ENCODE peak calls at places on chromosome 19, in four cellular contexts. One of them, this sample, is unnamed.
A peak's percentile ranks its signal among the peaks of the same experiment; 100 is the strongest.

GRCh38 chr19:11478167-11479089 is 2.4 kb downstream of the ELAVL3 start:
- DNase-seq in WTC11: no peak
- DNase-seq in K562: no peak
- DNase-seq in HepG2: no peak
- DNase-seq in this sample: no peak

GRCh38 chr19:42155796-42156195 is 23.6 kb upstream of the POU2F2 start:
- DNase-seq in WTC11: no peak
- DNase-seq in K562: no peak
- DNase-seq in HepG2: no peak
- DNase-seq in this sample: no peak

GRCh38 chr19:5299137-5299536 is 41.5 kb downstream of the PTPRS start:
- DNase-seq in WTC11: no peak
- DNase-seq in K562: no peak
- DNase-seq in HepG2: no peak
- DNase-seq in this sample: no peak

GRCh38 chr19:55554749-55555152 is 9.4 kb upstream of the SBK3 start:
- DNase-seq in WTC11: no peak
- DNase-seq in K562: no peak
- DNase-seq in HepG2: peak; percentile 68
- DNase-seq in this sample: no peak

GRCh38 chr19:30649934-30650614 is 277.9 kb downstream of the ZNF536 start:
- DNase-seq in WTC11: peak; percentile 54
- DNase-seq in K562: peak; percentile 48
- DNase-seq in HepG2: peak; percentile 57
- DNase-seq in this sample: peak; percentile 60

GRCh38 chr19:15563931-15564330 is 51.1 kb upstream of the CYP4F8 start:
- DNase-seq in WTC11: no peak
- DNase-seq in K562: no peak
- DNase-seq in HepG2: no peak
- DNase-seq in this sample: no peak

GRCh38 chr19:17671906-17672305 is 16.2 kb downstream of the UNC13A start:
- DNase-seq in WTC11: peak; percentile 63
- DNase-seq in K562: peak; percentile 75
- DNase-seq in HepG2: peak; percentile 24
- DNase-seq in this sample: peak; percentile 69

GRCh38 chr19:16571689-16572331 is 405 bp downstream of the SLC35E1 start:
- DNase-seq in WTC11: peak; percentile 42
- DNase-seq in K562: no peak
- DNase-seq in HepG2: no peak
- DNase-seq in this sample: peak; percentile 38

GRCh38 chr19:55258476-55258827 is 365 bp downstream of the PPP6R1 start:
- DNase-seq in WTC11: no peak
- DNase-seq in K562: peak; percentile 82
- DNase-seq in HepG2: no peak
- DNase-seq in this sample: peak; percentile 32

GRCh38 chr19:18660051-18660910 is 23.2 kb upstream of the CRTC1 start:
- DNase-seq in WTC11: no peak
- DNase-seq in K562: peak; percentile 70
- DNase-seq in HepG2: no peak
- DNase-seq in this sample: no peak

GRCh38 chr19:42352216-42352892 is 26.9 kb downstream of the MEGF8 start:
- DNase-seq in WTC11: no peak
- DNase-seq in K562: no peak
- DNase-seq in HepG2: no peak
- DNase-seq in this sample: no peak

GRCh38 chr19:18023596-18024212 is 15.7 kb downstream of the ARRDC2 start:
- DNase-seq in WTC11: no peak
- DNase-seq in K562: peak; percentile 51
- DNase-seq in HepG2: no peak
- DNase-seq in this sample: no peak

GRCh38 chr19:11261902-11262839 is at the start of gene DOCK6:
- DNase-seq in WTC11: peak; percentile 60
- DNase-seq in K562: peak; percentile 88
- DNase-seq in HepG2: no peak
- DNase-seq in this sample: peak; percentile 69

GRCh38 chr19:41601771-41602170 is 25.1 kb downstream of the CEACAM4 start:
- DNase-seq in WTC11: peak; percentile 5
- DNase-seq in K562: no peak
- DNase-seq in HepG2: no peak
- DNase-seq in this sample: no peak

GRCh38 chr19:2151339-2152229 is at the start of gene AP3D1:
- DNase-seq in WTC11: peak; percentile 100
- DNase-seq in K562: peak; percentile 97
- DNase-seq in HepG2: peak; percentile 98
- DNase-seq in this sample: peak; percentile 99

GRCh38 chr19:9309974-9310446 is 372 bp upstream of the ZNF699 start:
- DNase-seq in WTC11: peak; percentile 91
- DNase-seq in K562: peak; percentile 90
- DNase-seq in HepG2: no peak
- DNase-seq in this sample: peak; percentile 88

GRCh38 chr19:57830071-57830602 is at the start of gene ZNF587B:
- DNase-seq in WTC11: peak; percentile 94
- DNase-seq in K562: peak; percentile 32
- DNase-seq in HepG2: peak; percentile 47
- DNase-seq in this sample: peak; percentile 13

GRCh38 chr19:16901491-16902175 is 12.8 kb downstream of the F2RL3 start:
- DNase-seq in WTC11: no peak
- DNase-seq in K562: peak; percentile 78
- DNase-seq in HepG2: no peak
- DNase-seq in this sample: no peak

GRCh38 chr19:2458054-2458453 is 1.3 kb upstream of the LMNB2 start:
- DNase-seq in WTC11: no peak
- DNase-seq in K562: no peak
- DNase-seq in HepG2: peak; percentile 88
- DNase-seq in this sample: no peak

GRCh38 chr19:42411581-42412178 is 15.5 kb downstream of the LIPE start:
- DNase-seq in WTC11: no peak
- DNase-seq in K562: no peak
- DNase-seq in HepG2: no peak
- DNase-seq in this sample: no peak

GRCh38 chr19:18856385-18857126 is 24.8 kb downstream of the UPF1 start:
- DNase-seq in WTC11: peak; percentile 44
- DNase-seq in K562: no peak
- DNase-seq in HepG2: no peak
- DNase-seq in this sample: peak; percentile 48

GRCh38 chr19:13097331-13098258 is 5.1 kb downstream of the LYL1 start:
- DNase-seq in WTC11: no peak
- DNase-seq in K562: peak; percentile 68
- DNase-seq in HepG2: no peak
- DNase-seq in this sample: no peak

GRCh38 chr19:13098291-13099072 is 4.2 kb downstream of the LYL1 start:
- DNase-seq in WTC11: no peak
- DNase-seq in K562: peak; percentile 25
- DNase-seq in HepG2: no peak
- DNase-seq in this sample: no peak

GRCh38 chr19:13100871-13101589 is 1.6 kb downstream of the LYL1 start:
- DNase-seq in WTC11: peak; percentile 60
- DNase-seq in K562: peak; percentile 61
- DNase-seq in HepG2: no peak
- DNase-seq in this sample: no peak

GRCh38 chr19:13100031-13100588 is 2.5 kb downstream of the LYL1 start:
- DNase-seq in WTC11: no peak
- DNase-seq in K562: no peak
- DNase-seq in HepG2: no peak
- DNase-seq in this sample: no peak

GRCh38 chr19:13099073-13099999 is 3.3 kb downstream of the LYL1 start:
- DNase-seq in WTC11: peak; percentile 69
- DNase-seq in K562: peak; percentile 45
- DNase-seq in HepG2: no peak
- DNase-seq in this sample: no peak
- TF ChIP-seq ELF4 in WTC11: no peak
- TF ChIP-seq ELF4 in K562: no peak
- TF ChIP-seq ELF4 in HepG2: no peak
- TF ChIP-seq ELF4 in this sample: no peak

GRCh38 chr19:3516675-3517207 is 10.6 kb downstream of the FZR1 start:
- DNase-seq in WTC11: no peak
- DNase-seq in K562: no peak
- DNase-seq in HepG2: no peak
- DNase-seq in this sample: no peak
- TF ChIP-seq ELF4 in WTC11: no peak
- TF ChIP-seq ELF4 in K562: no peak
- TF ChIP-seq ELF4 in HepG2: no peak
- TF ChIP-seq ELF4 in this sample: no peak

GRCh38 chr19:23055946-23056345 is 53.0 kb upstream of the ZNF728 start:
- DNase-seq in WTC11: no peak
- DNase-seq in K562: no peak
- DNase-seq in HepG2: no peak
- DNase-seq in this sample: no peak
- TF ChIP-seq ELF4 in WTC11: no peak
- TF ChIP-seq ELF4 in K562: no peak
- TF ChIP-seq ELF4 in HepG2: no peak
- TF ChIP-seq ELF4 in this sample: no peak

GRCh38 chr19:14271830-14272229 is 65.9 kb upstream of the ADGRL1 start:
- DNase-seq in WTC11: no peak
- DNase-seq in K562: no peak
- DNase-seq in HepG2: no peak
- DNase-seq in this sample: no peak
- TF ChIP-seq ELF4 in WTC11: no peak
- TF ChIP-seq ELF4 in K562: no peak
- TF ChIP-seq ELF4 in HepG2: no peak
- TF ChIP-seq ELF4 in this sample: no peak

GRCh38 chr19:45255611-45256157 is 4.6 kb downstream of the MARK4 start:
- DNase-seq in WTC11: no peak
- DNase-seq in K562: no peak
- DNase-seq in HepG2: no peak
- DNase-seq in this sample: no peak

GRCh38 chr19:45250832-45251451 is at the start of gene MARK4:
- DNase-seq in WTC11: peak; percentile 54
- DNase-seq in K562: peak; percentile 96
- DNase-seq in HepG2: no peak
- DNase-seq in this sample: peak; percentile 86

GRCh38 chr19:45251452-45252354 is 632 bp downstream of the MARK4 start:
- DNase-seq in WTC11: peak; percentile 42
- DNase-seq in K562: peak; percentile 66
- DNase-seq in HepG2: no peak
- DNase-seq in this sample: no peak

GRCh38 chr19:45254044-45254531 is 3.0 kb downstream of the MARK4 start:
- DNase-seq in WTC11: peak; percentile 39
- DNase-seq in K562: peak; percentile 78
- DNase-seq in HepG2: no peak
- DNase-seq in this sample: no peak

DNA sequence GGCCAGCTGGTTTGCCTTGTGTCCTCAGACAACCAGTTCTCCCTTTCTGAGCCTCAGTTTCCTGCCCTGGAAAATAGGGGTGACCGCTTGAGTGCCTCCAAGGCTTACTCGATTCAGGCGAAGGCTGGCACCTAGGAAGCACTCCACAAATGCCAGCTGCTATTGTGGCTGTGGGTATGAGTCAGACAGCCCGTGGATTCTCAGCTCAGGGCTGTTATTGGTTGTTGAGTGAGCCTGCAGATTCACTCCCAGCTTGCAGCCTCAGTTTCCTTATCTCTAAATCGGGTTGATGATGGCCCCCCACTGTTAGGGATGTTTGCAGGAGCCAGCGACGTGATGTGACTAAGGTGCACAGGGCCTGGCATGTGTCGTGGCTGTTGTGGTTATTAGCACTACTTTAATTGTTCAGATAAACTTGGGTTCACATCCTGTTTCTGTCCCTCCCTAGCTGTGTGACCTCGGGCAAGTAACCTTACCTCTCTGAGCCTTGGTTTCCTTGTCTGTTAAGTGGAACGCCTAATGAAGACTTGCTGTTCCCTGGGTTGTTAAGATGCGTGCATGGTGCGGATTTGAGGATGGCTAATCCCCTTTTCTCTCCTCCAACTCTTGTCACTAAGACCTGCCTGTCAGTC is 2.4 kb downstream of the MARK4 start:
- DNase-seq in WTC11: no peak
- DNase-seq in K562: no peak
- DNase-seq in HepG2: no peak
- DNase-seq in this sample: no peak
- TF ChIP-seq ELF4 in WTC11: no peak
- TF ChIP-seq ELF4 in K562: no peak
- TF ChIP-seq ELF4 in HepG2: no peak
- TF ChIP-seq ELF4 in this sample: no peak

This sample was measured in HEK293T.